ENCODE peak calls at places on chromosomes 12 and 14, in ten cellular contexts. One of them, this sample, is unnamed.

GRCh38 chr14:83958359-83958758 is 1571.6 kb upstream of the FLRT2 start:
- DNase-seq in GM04504: no peak
- DNase-seq in GM23248: no peak
- DNase-seq in anterior cingulate cortex: no peak
- DNase-seq in GDM1: no peak
- DNase-seq in T-cell: no peak
- DNase-seq in GM18507: no peak
- DNase-seq in PC-9: no peak
- DNase-seq in memory B cell: no peak
- DNase-seq in body of pancreas: no peak
- DNase-seq in this sample: no peak

GRCh38 chr12:125878483-125878882 is 813.2 kb downstream of the AACS start:
- DNase-seq in GM04504: no peak
- DNase-seq in GM23248: no peak
- DNase-seq in anterior cingulate cortex: no peak
- DNase-seq in GDM1: no peak
- DNase-seq in T-cell: no peak
- DNase-seq in GM18507: no peak
- DNase-seq in PC-9: no peak
- DNase-seq in memory B cell: no peak
- DNase-seq in body of pancreas: no peak
- DNase-seq in this sample: no peak

GRCh38 chr12:113065126-113066007 is 8.8 kb downstream of the DTX1 start:
- DNase-seq in GM04504: no peak
- DNase-seq in GM23248: peak
- DNase-seq in anterior cingulate cortex: no peak
- DNase-seq in GDM1: no peak
- DNase-seq in T-cell: no peak
- DNase-seq in GM18507: no peak
- DNase-seq in PC-9: no peak
- DNase-seq in memory B cell: no peak
- DNase-seq in body of pancreas: no peak
- DNase-seq in this sample: no peak

GRCh38 chr12:31353730-31354708 is 28.1 kb upstream of the SINHCAF start:
- DNase-seq in GM04504: no peak
- DNase-seq in GM23248: no peak
- DNase-seq in anterior cingulate cortex: no peak
- DNase-seq in GDM1: no peak
- DNase-seq in T-cell: no peak
- DNase-seq in GM18507: no peak
- DNase-seq in PC-9: no peak
- DNase-seq in memory B cell: peak
- DNase-seq in body of pancreas: no peak
- DNase-seq in this sample: peak

GRCh38 chr12:92145481-92145730 is 240 bp downstream of the BTG1 start:
- DNase-seq in GM04504: no peak
- DNase-seq in GM23248: no peak
- DNase-seq in anterior cingulate cortex: no peak
- DNase-seq in GDM1: no peak
- DNase-seq in T-cell: no peak
- DNase-seq in GM18507: no peak
- DNase-seq in PC-9: no peak
- DNase-seq in memory B cell: no peak
- DNase-seq in body of pancreas: no peak
- DNase-seq in this sample: no peak

GRCh38 chr12:1474567-1475153 is 119.7 kb downstream of the FBXL14 start:
- DNase-seq in GM04504: peak
- DNase-seq in GM23248: peak
- DNase-seq in anterior cingulate cortex: no peak
- DNase-seq in GDM1: no peak
- DNase-seq in T-cell: no peak
- DNase-seq in GM18507: no peak
- DNase-seq in PC-9: no peak
- DNase-seq in memory B cell: no peak
- DNase-seq in body of pancreas: no peak
- DNase-seq in this sample: no peak

GRCh38 chr12:2503036-2503435 is 291.7 kb upstream of the FKBP4 start:
- DNase-seq in GM04504: no peak
- DNase-seq in GM23248: no peak
- DNase-seq in anterior cingulate cortex: no peak
- DNase-seq in GDM1: no peak
- DNase-seq in T-cell: no peak
- DNase-seq in GM18507: no peak
- DNase-seq in PC-9: no peak
- DNase-seq in memory B cell: no peak
- DNase-seq in body of pancreas: no peak
- DNase-seq in this sample: no peak

GRCh38 chr14:101823511-101824120 is 62.1 kb downstream of the PPP2R5C start:
- DNase-seq in GM04504: no peak
- DNase-seq in GM23248: peak
- DNase-seq in anterior cingulate cortex: no peak
- DNase-seq in GDM1: no peak
- DNase-seq in T-cell: peak
- DNase-seq in GM18507: no peak
- DNase-seq in PC-9: no peak
- DNase-seq in memory B cell: peak
- DNase-seq in body of pancreas: no peak
- DNase-seq in this sample: no peak

GRCh38 chr12:27261866-27262265 is 17.8 kb downstream of the STK38L start:
- DNase-seq in GM04504: no peak
- DNase-seq in GM23248: no peak
- DNase-seq in anterior cingulate cortex: no peak
- DNase-seq in GDM1: no peak
- DNase-seq in T-cell: no peak
- DNase-seq in GM18507: no peak
- DNase-seq in PC-9: no peak
- DNase-seq in memory B cell: no peak
- DNase-seq in body of pancreas: no peak
- DNase-seq in this sample: no peak

GRCh38 chr14:59939828-59940227 is 19.9 kb downstream of the LRRC9 start:
- DNase-seq in GM04504: no peak
- DNase-seq in GM23248: no peak
- DNase-seq in anterior cingulate cortex: no peak
- DNase-seq in GDM1: no peak
- DNase-seq in T-cell: no peak
- DNase-seq in GM18507: no peak
- DNase-seq in PC-9: no peak
- DNase-seq in memory B cell: no peak
- DNase-seq in body of pancreas: no peak
- DNase-seq in this sample: no peak

GRCh38 chr12:85580562-85581168 is 255.5 kb downstream of the RASSF9 start:
- DNase-seq in GM04504: peak
- DNase-seq in GM23248: peak
- DNase-seq in anterior cingulate cortex: no peak
- DNase-seq in GDM1: no peak
- DNase-seq in T-cell: no peak
- DNase-seq in GM18507: no peak
- DNase-seq in PC-9: no peak
- DNase-seq in memory B cell: no peak
- DNase-seq in body of pancreas: no peak
- DNase-seq in this sample: no peak

GRCh38 chr12:19946549-19946948 is 421.8 kb upstream of the PDE3A start:
- DNase-seq in GM04504: peak
- DNase-seq in GM23248: peak
- DNase-seq in anterior cingulate cortex: no peak
- DNase-seq in GDM1: no peak
- DNase-seq in T-cell: no peak
- DNase-seq in GM18507: no peak
- DNase-seq in PC-9: no peak
- DNase-seq in memory B cell: no peak
- DNase-seq in body of pancreas: no peak
- DNase-seq in this sample: no peak

This sample was measured in caudate nucleus.